ENCODE peak calls at places on chromosomes 11 and 22, in six cellular contexts. S, M, Y, X, T and K are unnamed samples.
A peak's percentile ranks its signal among the peaks of the same experiment; 100 is the strongest.

GRCh38 chr11:7533199-7534029 is 19.6 kb downstream of the PPFIBP2 start:
- DNase-seq in Y (no peak), S (no peak), T (no peak), X (no peak), M (no peak), K (no peak)

GRCh38 chr11:64539711-64540420 is 51.2 kb upstream of the SLC22A12 start:
- DNase-seq in S (no peak), X (no peak), Y (no peak), T (no peak), M (no peak), K (no peak)

GRCh38 chr11:7577226-7577882 is 63.6 kb downstream of the PPFIBP2 start:
- DNase-seq in X (peak; percentile 87), M (peak; percentile 72), T (peak; percentile 58), Y (peak; percentile 75), S (no peak), K (no peak)

GRCh38 chr11:96540875-96541274 is 151.1 kb downstream of the JRKL start:
- DNase-seq in M (no peak), T (no peak), S (no peak), X (no peak), Y (no peak), K (no peak)

GRCh38 chr11:63944987-63945386 is 6.2 kb downstream of the NAA40 start:
- DNase-seq in T (no peak), X (peak; percentile 74), Y (peak; percentile 34), M (peak; percentile 91), S (no peak), K (peak; percentile 12)

GRCh38 chr11:48002565-48002964 is 22.2 kb downstream of the PTPRJ start:
- DNase-seq in S (no peak), Y (no peak), X (no peak), M (no peak), T (no peak), K (no peak)

GRCh38 chr11:69335461-69336386 is 41.8 kb downstream of the MYEOV start:
- DNase-seq in X (no peak), Y (no peak), M (no peak), S (no peak), T (no peak), K (no peak)

GRCh38 chr22:40009953-40010751 is 15.4 kb downstream of the FAM83F start:
- DNase-seq in Y (no peak), S (peak; percentile 72), T (no peak), X (no peak), M (no peak), K (no peak)

GRCh38 chr22:19175602-19176174 is 2.8 kb downstream of the SLC25A1 start:
- DNase-seq in X (no peak), T (no peak), S (no peak), M (peak; percentile 58), Y (no peak), K (no peak)

GRCh38 chr22:47192651-47193437 is 430.4 kb downstream of the TBC1D22A start:
- DNase-seq in S (no peak), X (peak; percentile 50), T (no peak), Y (peak; percentile 13), M (peak; percentile 34), K (no peak)

GRCh38 chr22:46269564-46269963 is 1.8 kb downstream of the TTC38 start:
- DNase-seq in M (peak; percentile 3), Y (no peak), S (no peak), T (no peak), X (no peak), K (no peak)

GRCh38 chr22:36160499-36160942 is at the start of gene APOL3:
- DNase-seq in M (peak; percentile 86), X (peak; percentile 90), Y (peak; percentile 86), T (peak; percentile 88), S (peak; percentile 68), K (no peak)

GRCh38 chr11:13446444-13446843 is 16.6 kb downstream of the BTBD10 start:
- DNase-seq in X (no peak), S (no peak), T (no peak), Y (no peak), M (no peak), K (no peak)

GRCh38 chr11:106473089-106473722 is 395.7 kb downstream of the AASDHPPT start:
- DNase-seq in T (no peak), Y (no peak), S (no peak), X (no peak), M (no peak), K (no peak)

GRCh38 chr11:94831529-94831928 is 63.4 kb downstream of the AMOTL1 start:
- DNase-seq in T (no peak), M (no peak), S (no peak), X (no peak), Y (no peak), K (no peak)

GRCh38 chr22:26428515-26429457 is at the start of gene ASPHD2:
- DNase-seq in S (peak; percentile 88), X (peak; percentile 73), T (peak; percentile 23), Y (peak; percentile 33), M (peak; percentile 69), K (no peak)

GRCh38 chr11:56855217-56855616 is 106.7 kb upstream of the OR9G4 start:
- DNase-seq in T (no peak), S (no peak), X (no peak), Y (no peak), M (no peak), K (no peak)

GRCh38 chr11:114273071-114273470 is 23.1 kb upstream of the NNMT start:
- DNase-seq in M (no peak), Y (no peak), T (no peak), S (no peak), X (no peak), K (no peak)

GRCh38 chr11:44746894-44747293 is 20.1 kb downstream of the TSPAN18 start:
- DNase-seq in T (no peak), S (no peak), M (no peak), Y (no peak), X (peak; percentile 90), K (no peak)

GRCh38 chr11:91158901-91159537 is 936.2 kb upstream of the CHORDC1 start:
- DNase-seq in S (no peak), Y (no peak), T (no peak), M (no peak), X (no peak), K (no peak)

GRCh38 chr22:19974935-19975706 is 33.5 kb upstream of the TXNRD2 start:
- DNase-seq in T (no peak), M (no peak), X (no peak), S (no peak), Y (no peak), K (no peak)

GRCh38 chr11:71248656-71249055 is 3.7 kb downstream of the SHANK2 start:
- DNase-seq in X (peak; percentile 55), Y (peak; percentile 3), M (no peak), S (no peak), T (no peak), K (no peak)

GRCh38 chr11:69832561-69833413 is 13.6 kb upstream of the FGF3 start:
- DNase-seq in S (no peak), T (no peak), Y (no peak), X (peak; percentile 57), M (peak; percentile 8), K (no peak)

GRCh38 chr11:123653405-123653996 is 923 bp downstream of the SCN3B start:
- DNase-seq in S (no peak), M (no peak), Y (no peak), X (no peak), T (no peak), K (no peak)

GRCh38 chr11:95335989-95336388 is 105.0 kb upstream of the SESN3 start:
- DNase-seq in S (no peak), X (no peak), Y (no peak), T (no peak), M (no peak), K (no peak)

GRCh38 chr11:100719362-100719761 is 32.3 kb downstream of the ARHGAP42 start:
- DNase-seq in T (no peak), S (no peak), Y (no peak), M (no peak), X (no peak), K (no peak)

GRCh38 chr11:134644489-134645456 is 232.7 kb upstream of the B3GAT1 start:
- DNase-seq in M (no peak), Y (no peak), T (no peak), X (peak; percentile 50), S (no peak), K (no peak)

GRCh38 chr22:17565986-17566687 is 2.8 kb downstream of the SLC25A18 start:
- DNase-seq in T (no peak), Y (no peak), X (no peak), S (no peak), M (no peak), K (no peak)

GRCh38 chr11:82889133-82890001 is 10.9 kb downstream of the PRCP start:
- DNase-seq in T (no peak), Y (no peak), S (no peak), X (no peak), M (no peak), K (no peak)

GRCh38 chr11:859394-860131 is 16.9 kb downstream of the TSPAN4 start:
- DNase-seq in M (peak; percentile 83), Y (no peak), S (no peak), X (peak; percentile 93), T (peak; percentile 61), K (no peak)

DNA sequence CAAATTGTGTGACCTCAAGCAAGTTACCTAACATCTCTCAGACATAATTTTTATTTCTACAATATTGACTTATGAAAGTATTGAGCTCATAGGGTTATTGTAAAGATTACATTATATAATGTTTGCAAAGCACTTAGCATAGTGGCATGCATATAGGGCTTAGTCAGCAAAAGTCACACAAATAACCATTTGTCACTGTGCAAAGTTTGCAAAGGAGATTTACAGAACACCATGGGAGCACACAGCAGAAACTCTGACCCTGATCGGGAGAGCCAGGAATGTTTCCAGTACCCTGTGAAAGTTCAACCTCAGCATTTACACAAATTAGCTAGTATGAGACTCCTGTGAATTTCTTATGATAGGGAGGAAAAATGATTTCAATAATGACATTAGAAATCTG is 804.6 kb upstream of the RAG2 start:
- DNase-seq in M (no peak), Y (no peak), S (no peak), X (no peak), T (no peak), K (no peak)
- H3K9me3 ChIP-seq in M (no peaks in the 10 kb centered on the region), Y (no peaks in the 10 kb centered on the region), S (no peaks in the 10 kb centered on the region), X (no peaks in the 10 kb centered on the region), T (no peaks in the 10 kb centered on the region), K (no peaks in the 10 kb centered on the region)

DNA sequence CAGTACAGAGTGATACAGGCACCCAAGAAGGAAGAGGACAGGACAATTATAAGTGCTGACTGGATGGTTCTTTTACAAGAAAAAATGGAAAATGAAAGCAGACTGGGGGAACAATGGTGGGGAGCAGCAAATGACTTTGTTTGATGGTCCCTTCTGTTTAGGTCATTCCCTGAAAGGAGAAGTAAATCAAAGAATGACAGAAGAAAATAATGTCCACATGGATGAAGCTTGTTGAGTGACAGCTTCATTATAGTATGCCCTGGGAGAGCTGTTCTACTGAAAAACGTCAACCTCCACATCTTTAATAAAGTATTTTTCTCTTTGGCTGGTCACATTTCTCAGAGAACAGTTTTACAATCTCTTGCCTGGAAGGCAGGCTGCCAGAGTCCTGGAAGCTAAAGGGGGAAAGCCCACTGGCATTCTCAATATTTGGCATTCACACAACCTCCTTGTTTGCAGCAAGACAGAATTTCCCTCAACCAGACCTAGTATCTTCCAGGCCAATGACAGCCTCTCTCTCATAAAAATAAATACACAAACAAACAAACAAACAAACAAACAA is 287.9 kb downstream of the SWAP70 start:
- DNase-seq in Y (no peak), M (peak; percentile 59), T (peak; percentile 20), X (no peak), S (no peak), K (no peak)
- H3K27ac ChIP-seq in Y (no peak overlapping the region), M (no peak overlapping the region), T (no peak overlapping the region), X (no peak overlapping the region), S (no peak overlapping the region), K (no peak overlapping the region)

GRCh38 chr11:36316049-36316448 is 20.0 kb downstream of the PRR5L start:
- DNase-seq in S (no peak), Y (no peak), X (no peak), T (no peak), M (no peak), K (no peak)
- H3K27me3 ChIP-seq in S (no peaks in the 10 kb centered on the region), Y (peaks cover 4% of the 10 kb centered on the region), X (no peaks in the 10 kb centered on the region), T (no peaks in the 10 kb centered on the region), M (no peaks in the 10 kb centered on the region), K (no peaks in the 10 kb centered on the region)

GRCh38 chr11:118084656-118085055 is 2.1 kb downstream of the SMIM35 start:
- DNase-seq in S (no peak), T (no peak), Y (no peak), X (no peak), M (peak; percentile 16), K (no peak)
- H3K9me3 ChIP-seq in S (peaks cover 4% of the 10 kb centered on the region), T (no peaks in the 10 kb centered on the region), Y (no peaks in the 10 kb centered on the region), X (peaks cover 7% of the 10 kb centered on the region), M (no peaks in the 10 kb centered on the region), K (peaks cover 3% of the 10 kb centered on the region)